ENCODE peak calls at places on chromosomes 16 and 17, in six cellular contexts. One of them, this sample, is unnamed.

GRCh38 chr17:39738568-39738901 is 797 bp downstream of the GRB7 start:
- DNase-seq in cardiac fibroblast: no peak
- DNase-seq in Daoy: peak
- DNase-seq in aorta: no peak
- DNase-seq in naive thymus-derived CD4-positive, alpha-beta T cell: peak
- DNase-seq in head of caudate nucleus: peak
- DNase-seq in this sample: peak

GRCh38 chr16:81446318-81447275 is 2.0 kb downstream of the CMIP start:
- DNase-seq in cardiac fibroblast: peak
- DNase-seq in Daoy: peak
- DNase-seq in aorta: no peak
- DNase-seq in naive thymus-derived CD4-positive, alpha-beta T cell: no peak
- DNase-seq in head of caudate nucleus: no peak
- DNase-seq in this sample: peak

GRCh38 chr17:60277258-60277657 is 114.7 kb downstream of the USP32 start:
- DNase-seq in cardiac fibroblast: no peak
- DNase-seq in Daoy: no peak
- DNase-seq in aorta: no peak
- DNase-seq in naive thymus-derived CD4-positive, alpha-beta T cell: no peak
- DNase-seq in head of caudate nucleus: no peak
- DNase-seq in this sample: no peak

GRCh38 chr16:31460582-31461002 is 1.3 kb downstream of the ARMC5 start:
- DNase-seq in cardiac fibroblast: peak
- DNase-seq in Daoy: no peak
- DNase-seq in aorta: no peak
- DNase-seq in naive thymus-derived CD4-positive, alpha-beta T cell: no peak
- DNase-seq in head of caudate nucleus: no peak
- DNase-seq in this sample: peak

GRCh38 chr17:18248300-18248731 is 10.2 kb downstream of the FLII start:
- DNase-seq in cardiac fibroblast: peak
- DNase-seq in Daoy: peak
- DNase-seq in aorta: no peak
- DNase-seq in naive thymus-derived CD4-positive, alpha-beta T cell: peak
- DNase-seq in head of caudate nucleus: peak
- DNase-seq in this sample: peak

GRCh38 chr17:70184770-70185169 is 15.4 kb downstream of the KCNJ2 start:
- DNase-seq in cardiac fibroblast: peak
- DNase-seq in Daoy: peak
- DNase-seq in aorta: no peak
- DNase-seq in naive thymus-derived CD4-positive, alpha-beta T cell: no peak
- DNase-seq in head of caudate nucleus: no peak
- DNase-seq in this sample: no peak

GRCh38 chr16:89738072-89738377 is 16.7 kb downstream of the ZNF276 start:
- DNase-seq in cardiac fibroblast: no peak
- DNase-seq in Daoy: no peak
- DNase-seq in aorta: no peak
- DNase-seq in naive thymus-derived CD4-positive, alpha-beta T cell: no peak
- DNase-seq in head of caudate nucleus: no peak
- DNase-seq in this sample: no peak

GRCh38 chr17:82440991-82441627 is 9.4 kb downstream of the CYBC1 start:
- DNase-seq in cardiac fibroblast: no peak
- DNase-seq in Daoy: no peak
- DNase-seq in aorta: peak
- DNase-seq in naive thymus-derived CD4-positive, alpha-beta T cell: no peak
- DNase-seq in head of caudate nucleus: peak
- DNase-seq in this sample: no peak

This sample was measured in cerebellar cortex.